ENCODE peak calls at places on chromosome 16, in seven cellular contexts. L is left ventricle myocardium inferior; P is activated naive CD4-positive, alpha-beta T cell; B is B cell; O is NCI-H524 treated with DMSO at 0.1 percent for 48 hours; F is gastrocnemius medialis; I is NCI-H1092. H is an unnamed sample.

GRCh38 chr16:12609937-12610699 is 193.6 kb downstream of the CPPED1 start:
- DNase-seq in L (no peak), I (no peak), P (no peak), B (no peak), F (no peak), O (no peak), H (no peak)

GRCh38 chr16:82609140-82609539 is 17.6 kb upstream of the CDH13 start:
- DNase-seq in I (no peak), O (no peak), F (peak), P (no peak), L (peak), B (no peak), H (no peak)

GRCh38 chr16:88883117-88883895 is 16.8 kb upstream of the PABPN1L start:
- DNase-seq in I (no peak), O (no peak), P (no peak), F (peak), B (no peak), L (no peak), H (no peak)

GRCh38 chr16:19179890-19180490 is 11.9 kb downstream of the SYT17 start:
- DNase-seq in I (no peak), B (peak), P (no peak), F (peak), O (no peak), L (peak), H (no peak)

GRCh38 chr16:11546522-11547485 is 39.9 kb downstream of the LITAF start:
- DNase-seq in F (no peak), I (no peak), P (no peak), O (no peak), L (no peak), B (no peak), H (no peak)

GRCh38 chr16:83666449-83666848 is 141.3 kb upstream of the HSBP1 start:
- DNase-seq in P (no peak), B (peak), L (no peak), O (no peak), F (no peak), I (no peak), H (no peak)

GRCh38 chr16:56329887-56330286 is 95.5 kb downstream of the AMFR start:
- DNase-seq in I (no peak), O (no peak), F (no peak), L (no peak), B (no peak), P (no peak), H (no peak)

GRCh38 chr16:58022601-58023371 is 2.8 kb upstream of the MMP15 start:
- DNase-seq in L (peak), P (no peak), B (no peak), I (peak), F (no peak), O (peak), H (no peak)

GRCh38 chr16:81210807-81211206 is 27.7 kb upstream of the BCO1 start:
- DNase-seq in L (no peak), B (no peak), F (no peak), I (peak), P (no peak), O (peak), H (no peak)

GRCh38 chr16:78362736-78363135 is 263.3 kb downstream of the WWOX start:
- DNase-seq in B (no peak), O (no peak), L (no peak), I (no peak), F (no peak), P (no peak), H (no peak)

GRCh38 chr16:69509125-69509524 is 56.6 kb upstream of the NFAT5 start:
- DNase-seq in P (no peak), O (no peak), I (no peak), F (no peak), B (no peak), L (no peak), H (no peak)

GRCh38 chr16:1870365-1871082 is 1.4 kb downstream of the MEIOB start:
- DNase-seq in F (no peak), B (no peak), L (no peak), O (no peak), P (no peak), I (no peak), H (no peak)

GRCh38 chr16:49628148-49628547 is 227.8 kb downstream of the ZNF423 start:
- DNase-seq in I (no peak), L (no peak), P (no peak), O (no peak), F (no peak), B (no peak), H (no peak)

GRCh38 chr16:72847187-72848044 is 200.5 kb downstream of the ZFHX3 start:
- DNase-seq in I (no peak), P (no peak), F (no peak), O (no peak), L (no peak), B (no peak), H (no peak)

GRCh38 chr16:75053791-75054555 is 55.1 kb downstream of the ZNRF1 start:
- DNase-seq in F (peak), P (no peak), O (no peak), L (peak), B (no peak), I (peak), H (no peak)

GRCh38 chr16:67883872-67884261 is 818 bp upstream of the NRN1L start:
- DNase-seq in I (peak), F (no peak), L (peak), B (peak), O (no peak), P (peak), H (peak)

GRCh38 chr16:79286646-79287423 is 313.7 kb downstream of the MAF start:
- DNase-seq in O (peak), F (peak), L (peak), B (peak), I (peak), P (no peak), H (no peak)

GRCh38 chr16:10511829-10512228 is 68.6 kb downstream of the EMP2 start:
- DNase-seq in I (no peak), P (no peak), O (no peak), B (no peak), L (no peak), F (no peak), H (no peak)

GRCh38 chr16:88196471-88197400 is 186.0 kb upstream of the ZNF469 start:
- DNase-seq in L (no peak), I (no peak), B (no peak), P (no peak), O (no peak), F (no peak), H (no peak)

GRCh38 chr16:23296994-23297393 is 5.1 kb upstream of the SCNN1B start:
- DNase-seq in I (no peak), O (no peak), F (no peak), P (no peak), B (no peak), L (no peak), H (no peak)

GRCh38 chr16:34078697-34079096 is 619.3 kb downstream of the TP53TG3F start:
- DNase-seq in P (no peak), O (no peak), L (no peak), B (no peak), I (no peak), F (no peak), H (no peak)